ENCODE peak calls at places on chromosomes 11 and 22, in four cellular contexts. One of them, this sample, is unnamed.
A peak's percentile ranks its signal among the peaks of the same experiment; 100 is the strongest.

GRCh38 chr11:31823372-31824371 is 12.6 kb upstream of the PAX6 start:
- DNase-seq in gastrocnemius medialis: no peak
- DNase-seq in breast epithelium: no peak
- DNase-seq in BJ: no peak
- DNase-seq in this sample: no peak

GRCh38 chr11:121722431-121723256 is 269.9 kb upstream of the SORL1-AS1 start:
- DNase-seq in gastrocnemius medialis: peak; percentile 43
- DNase-seq in breast epithelium: peak; percentile 83
- DNase-seq in BJ: peak; percentile 42
- DNase-seq in this sample: peak; percentile 32

GRCh38 chr11:38751421-38751820 is 2153.4 kb upstream of the RAG2 start:
- DNase-seq in gastrocnemius medialis: no peak
- DNase-seq in breast epithelium: no peak
- DNase-seq in BJ: no peak
- DNase-seq in this sample: no peak

GRCh38 chr11:131668867-131669780 is 298.7 kb downstream of the NTM start:
- DNase-seq in gastrocnemius medialis: no peak
- DNase-seq in breast epithelium: no peak
- DNase-seq in BJ: no peak
- DNase-seq in this sample: no peak

GRCh38 chr22:38075105-38075825 is 8.7 kb downstream of the SLC16A8 start:
- DNase-seq in gastrocnemius medialis: no peak
- DNase-seq in breast epithelium: no peak
- DNase-seq in BJ: no peak
- DNase-seq in this sample: no peak

GRCh38 chr11:118605116-118605867 is 2.1 kb upstream of the PHLDB1 start:
- DNase-seq in gastrocnemius medialis: peak; percentile 60
- DNase-seq in breast epithelium: no peak
- DNase-seq in BJ: peak; percentile 87
- DNase-seq in this sample: peak; percentile 84

GRCh38 chr11:61499816-61500491 is 8.6 kb upstream of the LRRC10B start:
- DNase-seq in gastrocnemius medialis: no peak
- DNase-seq in breast epithelium: no peak
- DNase-seq in BJ: no peak
- DNase-seq in this sample: no peak

GRCh38 chr11:14070866-14071265 is 108.3 kb downstream of the SPON1 start:
- DNase-seq in gastrocnemius medialis: no peak
- DNase-seq in breast epithelium: no peak
- DNase-seq in BJ: no peak
- DNase-seq in this sample: no peak

GRCh38 chr11:8873966-8874365 is 37.0 kb upstream of the AKIP1 start:
- DNase-seq in gastrocnemius medialis: no peak
- DNase-seq in breast epithelium: no peak
- DNase-seq in BJ: no peak
- DNase-seq in this sample: no peak

GRCh38 chr11:40161855-40162410 is 1297.5 kb downstream of the LRRC4C start:
- DNase-seq in gastrocnemius medialis: no peak
- DNase-seq in breast epithelium: no peak
- DNase-seq in BJ: no peak
- DNase-seq in this sample: no peak

GRCh38 chr11:86152006-86152862 is 83.3 kb upstream of the PICALM start:
- DNase-seq in gastrocnemius medialis: no peak
- DNase-seq in breast epithelium: peak; percentile 89
- DNase-seq in BJ: no peak
- DNase-seq in this sample: no peak

GRCh38 chr11:6505577-6506240 is 8.6 kb downstream of the DNHD1 start:
- DNase-seq in gastrocnemius medialis: no peak
- DNase-seq in breast epithelium: no peak
- DNase-seq in BJ: peak; percentile 27
- DNase-seq in this sample: no peak

GRCh38 chr11:67056640-67057409 is at the start of gene RHOD:
- DNase-seq in gastrocnemius medialis: no peak
- DNase-seq in breast epithelium: no peak
- DNase-seq in BJ: no peak
- DNase-seq in this sample: no peak

GRCh38 chr11:67053896-67054850 is 2.5 kb upstream of the RHOD start:
- DNase-seq in gastrocnemius medialis: peak; percentile 67
- DNase-seq in breast epithelium: no peak
- DNase-seq in BJ: no peak
- DNase-seq in this sample: peak; percentile 75

GRCh38 chr11:67056267-67056639 is 394 bp upstream of the RHOD start:
- DNase-seq in gastrocnemius medialis: no peak
- DNase-seq in breast epithelium: no peak
- DNase-seq in BJ: no peak
- DNase-seq in this sample: no peak

GRCh38 chr11:67055812-67056211 is 835 bp upstream of the RHOD start:
- DNase-seq in gastrocnemius medialis: no peak
- DNase-seq in breast epithelium: peak; percentile 37
- DNase-seq in BJ: no peak
- DNase-seq in this sample: no peak

GRCh38 chr11:67054851-67055523 is 1.7 kb upstream of the RHOD start:
- DNase-seq in gastrocnemius medialis: peak; percentile 78
- DNase-seq in breast epithelium: peak; percentile 53
- DNase-seq in BJ: no peak
- DNase-seq in this sample: peak; percentile 61
- H3K4me3 ChIP-seq in gastrocnemius medialis: no peak overlapping the region
- H3K4me3 ChIP-seq in breast epithelium: no peak overlapping the region
- H3K4me3 ChIP-seq in BJ: no peak overlapping the region
- H3K4me3 ChIP-seq in this sample: no peak overlapping the region

DNA sequence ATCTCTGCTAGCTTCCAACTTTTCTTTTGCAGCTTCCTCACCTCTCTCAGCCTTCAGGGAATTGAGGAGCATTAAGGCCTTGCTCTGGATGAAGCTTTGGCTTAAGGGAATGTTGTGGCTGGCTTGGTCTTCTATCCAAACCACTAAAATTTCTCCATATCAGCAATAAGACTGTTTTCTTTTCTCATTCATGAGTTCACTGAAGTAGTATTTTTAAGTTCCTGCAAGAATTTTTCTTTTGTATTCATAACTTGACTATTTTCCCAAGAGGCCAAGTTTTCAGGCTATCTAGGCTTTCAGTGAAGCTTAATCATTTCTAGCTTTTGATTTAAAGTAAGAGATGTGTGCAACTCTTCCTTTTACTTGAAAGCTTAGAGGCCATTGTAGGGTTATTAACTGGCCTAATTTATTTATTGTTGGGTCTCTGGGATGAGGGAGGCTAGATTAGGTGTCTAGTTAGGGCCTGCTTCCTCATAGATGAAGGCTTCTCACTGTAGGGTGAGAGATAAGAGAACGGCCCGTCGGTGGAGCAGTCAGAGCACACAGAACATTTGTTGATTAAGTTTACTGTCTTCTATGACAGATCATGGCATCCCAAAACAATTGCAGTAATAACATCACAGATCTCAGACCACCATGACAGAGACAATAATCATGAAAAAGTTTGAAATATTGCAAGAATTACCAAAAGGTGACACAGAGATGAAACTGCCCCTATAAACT is 33.2 kb downstream of the CSF2RB start:
- DNase-seq in gastrocnemius medialis: no peak
- DNase-seq in breast epithelium: no peak
- DNase-seq in BJ: no peak
- DNase-seq in this sample: no peak
- TF ChIP-seq CTCF in gastrocnemius medialis: no peak
- TF ChIP-seq CTCF in breast epithelium: no peak
- TF ChIP-seq CTCF in BJ: no peak
- TF ChIP-seq CTCF in this sample: no peak

DNA sequence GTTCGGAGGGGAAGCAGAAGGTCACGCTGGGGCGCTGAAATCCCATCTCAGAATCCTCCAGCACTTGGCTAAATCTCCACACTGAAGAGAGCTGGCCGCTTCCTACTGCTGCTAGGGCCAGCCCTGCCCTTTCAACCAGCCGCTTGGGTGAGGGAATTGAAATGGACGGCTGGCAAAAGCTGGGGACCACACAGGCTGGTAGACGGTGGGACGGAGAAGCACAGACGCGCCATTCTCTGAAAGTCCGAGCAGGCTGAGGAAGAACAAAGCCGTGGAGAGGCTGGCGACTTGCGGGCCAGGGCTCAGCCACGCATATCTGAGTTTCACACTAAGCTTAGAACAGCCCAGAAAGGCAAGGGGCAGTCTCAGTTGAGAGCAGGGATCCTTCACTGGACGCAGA is 3.6 kb downstream of the EHD1 start:
- DNase-seq in gastrocnemius medialis: no peak
- DNase-seq in breast epithelium: no peak
- DNase-seq in BJ: no peak
- DNase-seq in this sample: no peak
- H3K4me3 ChIP-seq in gastrocnemius medialis: no peak overlapping the region
- H3K4me3 ChIP-seq in breast epithelium: no peak overlapping the region
- H3K4me3 ChIP-seq in BJ: no peak overlapping the region
- H3K4me3 ChIP-seq in this sample: no peak overlapping the region

GRCh38 chr22:40193429-40194421 is 16.0 kb downstream of the TNRC6B start:
- DNase-seq in gastrocnemius medialis: no peak
- DNase-seq in breast epithelium: no peak
- DNase-seq in BJ: no peak
- DNase-seq in this sample: no peak
- TF ChIP-seq CTCF in gastrocnemius medialis: no peak
- TF ChIP-seq CTCF in breast epithelium: no peak
- TF ChIP-seq CTCF in BJ: peak; percentile 42
- TF ChIP-seq CTCF in this sample: peak; percentile 19

DNA sequence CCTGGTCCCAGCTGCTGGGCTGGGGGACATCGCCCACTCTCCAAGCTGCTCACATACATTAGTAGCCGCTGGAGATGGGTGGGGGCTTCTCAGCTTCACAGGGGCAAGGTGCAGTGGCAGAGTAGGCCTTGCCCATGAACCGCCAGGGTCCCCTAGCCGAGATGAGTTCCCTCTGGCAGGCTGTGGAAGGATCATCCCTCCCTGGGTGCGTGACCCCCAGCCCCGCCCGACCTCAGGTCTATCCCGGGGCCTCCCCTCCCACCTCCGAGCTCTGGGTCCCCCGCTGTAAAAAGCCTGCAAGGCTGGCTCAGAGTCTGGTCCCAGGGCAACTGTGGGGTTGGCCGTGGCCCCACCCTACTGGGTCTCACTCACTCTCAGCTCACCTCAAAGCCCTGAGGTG is 15.3 kb upstream of the TPCN2 start:
- DNase-seq in gastrocnemius medialis: no peak
- DNase-seq in breast epithelium: no peak
- DNase-seq in BJ: no peak
- DNase-seq in this sample: no peak
- H3K4me3 ChIP-seq in gastrocnemius medialis: no peak overlapping the region
- H3K4me3 ChIP-seq in breast epithelium: no peak overlapping the region
- H3K4me3 ChIP-seq in BJ: no peak overlapping the region
- H3K4me3 ChIP-seq in this sample: no peak overlapping the region